ENCODE peak calls at places on chromosomes 4 and X, in eight cellular contexts. I is lower leg skin; E is CD8-positive, alpha-beta memory T cell; V is NCI-H1105; U is AG04450; D is nephron progenitor cell; Q is memory B cell; T is GM23248. X is an unnamed sample.

GRCh38 chr4:120922390-120923200 is at the start of gene PRDM5:
- DNase-seq in I (peak), E (no peak), V (no peak), U (no peak), D (peak), Q (no peak), T (peak), X (peak)

GRCh38 chr4:166308589-166308988 is 435.6 kb downstream of the TLL1 start:
- DNase-seq in I (no peak), E (no peak), V (no peak), U (no peak), D (no peak), Q (no peak), T (no peak), X (no peak)

GRCh38 chrX:103464071-103464773 is 55.1 kb downstream of the RAB40A start:
- DNase-seq in I (no peak), E (peak), V (peak), U (no peak), D (peak), Q (peak), T (peak), X (no peak)

GRCh38 chr4:4864443-4864939 is 5.0 kb downstream of the MSX1 start:
- DNase-seq in I (no peak), E (no peak), V (no peak), U (no peak), D (no peak), Q (no peak), T (no peak), X (no peak)

GRCh38 chr4:6594826-6595355 is 19.9 kb downstream of the MAN2B2 start:
- DNase-seq in I (no peak), E (no peak), V (no peak), U (no peak), D (no peak), Q (no peak), T (peak), X (no peak)

GRCh38 chrX:13761606-13762005 is 27.1 kb downstream of the OFD1 start:
- DNase-seq in I (no peak), E (no peak), V (no peak), U (no peak), D (no peak), Q (no peak), T (no peak), X (no peak)

GRCh38 chrX:35351795-35352483 is 409.3 kb downstream of the FAM47B start:
- DNase-seq in I (no peak), E (no peak), V (no peak), U (no peak), D (no peak), Q (no peak), T (no peak), X (no peak)

GRCh38 chr4:94506822-94507221 is 55.1 kb downstream of the PDLIM5 start:
- DNase-seq in I (no peak), E (no peak), V (no peak), U (no peak), D (no peak), Q (no peak), T (no peak), X (no peak)

GRCh38 chrX:24019448-24019847 is 7.5 kb downstream of the KLHL15 start:
- DNase-seq in I (no peak), E (no peak), V (no peak), U (no peak), D (no peak), Q (no peak), T (no peak), X (no peak)

GRCh38 chrX:39716401-39716800 is 381.4 kb downstream of the BCOR start:
- DNase-seq in I (peak), E (no peak), V (no peak), U (no peak), D (no peak), Q (no peak), T (no peak), X (no peak)

GRCh38 chr4:123889376-123889945 is 492.9 kb downstream of the SPRY1 start:
- DNase-seq in I (no peak), E (no peak), V (no peak), U (no peak), D (no peak), Q (no peak), T (no peak), X (no peak)

GRCh38 chr4:151215295-151215694 is 61.7 kb upstream of the PRSS48 start:
- DNase-seq in I (no peak), E (no peak), V (no peak), U (no peak), D (no peak), Q (no peak), T (no peak), X (no peak)

GRCh38 chr4:114286275-114286674 is 306.8 kb upstream of the ARSJ start:
- DNase-seq in I (no peak), E (no peak), V (no peak), U (no peak), D (no peak), Q (no peak), T (peak), X (no peak)

GRCh38 chrX:14729058-14729457 is 143.8 kb downstream of the FANCB start:
- DNase-seq in I (no peak), E (no peak), V (no peak), U (no peak), D (no peak), Q (no peak), T (peak), X (no peak)

GRCh38 chr4:48483006-48483776 is at the start of gene SLC10A4:
- DNase-seq in I (no peak), E (no peak), V (peak), U (no peak), D (peak), Q (no peak), T (peak), X (no peak)

GRCh38 chr4:76611164-76611563 is 176.1 kb downstream of the SHROOM3 start:
- DNase-seq in I (no peak), E (no peak), V (no peak), U (no peak), D (no peak), Q (no peak), T (peak), X (no peak)

GRCh38 chr4:106624674-106625073 is 256.1 kb upstream of the GIMD1 start:
- DNase-seq in I (no peak), E (no peak), V (no peak), U (no peak), D (no peak), Q (no peak), T (peak), X (no peak)

GRCh38 chr4:8475751-8476575 is 35.4 kb downstream of the TRMT44 start:
- DNase-seq in I (no peak), E (no peak), V (no peak), U (no peak), D (no peak), Q (no peak), T (no peak), X (no peak)

GRCh38 chrX:69186651-69187050 is 21.4 kb upstream of the PJA1 start:
- DNase-seq in I (peak), E (no peak), V (no peak), U (no peak), D (no peak), Q (no peak), T (no peak), X (no peak)

GRCh38 chrX:14864626-14865025 is 8.2 kb downstream of the FANCB start:
- DNase-seq in I (no peak), E (no peak), V (no peak), U (peak), D (no peak), Q (no peak), T (peak), X (no peak)

GRCh38 chrX:110409925-110410324 is 51.3 kb downstream of the RTL9 start:
- DNase-seq in I (no peak), E (no peak), V (no peak), U (no peak), D (no peak), Q (no peak), T (peak), X (no peak)

GRCh38 chr4:36285784-36286480 is 4.5 kb downstream of the DTHD1 start:
- DNase-seq in I (no peak), E (peak), V (no peak), U (no peak), D (no peak), Q (peak), T (no peak), X (no peak)

GRCh38 chrX:121236040-121236439 is 188.6 kb downstream of the GLUD2 start:
- DNase-seq in I (no peak), E (no peak), V (no peak), U (no peak), D (no peak), Q (no peak), T (no peak), X (no peak)

GRCh38 chr4:110637408-110638131 is 14.7 kb upstream of the PITX2 start:
- DNase-seq in I (no peak), E (no peak), V (no peak), U (no peak), D (peak), Q (no peak), T (peak), X (no peak)

GRCh38 chr4:109432676-109433075 is 939 bp upstream of the SEC24B start:
- DNase-seq in I (no peak), E (no peak), V (no peak), U (peak), D (no peak), Q (no peak), T (peak), X (no peak)

GRCh38 chr4:128295255-128295654 is 7.6 kb upstream of the PGRMC2 start:
- DNase-seq in I (no peak), E (no peak), V (no peak), U (no peak), D (no peak), Q (no peak), T (no peak), X (no peak)

GRCh38 chr4:184265566-184266351 is 48.1 kb upstream of the ENPP6 start:
- DNase-seq in I (peak), E (no peak), V (no peak), U (no peak), D (no peak), Q (no peak), T (peak), X (no peak)

GRCh38 chr4:103415801-103416200 is 217.7 kb upstream of the CENPE start:
- DNase-seq in I (no peak), E (no peak), V (no peak), U (no peak), D (no peak), Q (no peak), T (no peak), X (no peak)

GRCh38 chrX:138929905-138930304 is 218.4 kb upstream of the FGF13 start:
- DNase-seq in I (no peak), E (no peak), V (no peak), U (no peak), D (no peak), Q (no peak), T (no peak), X (no peak)

GRCh38 chr4:140138428-140138827 is 15.6 kb downstream of the MAML3 start:
- DNase-seq in I (no peak), E (no peak), V (no peak), U (no peak), D (no peak), Q (no peak), T (no peak), X (no peak)

GRCh38 chr4:100635899-100636298 is 118.1 kb upstream of the EMCN start:
- DNase-seq in I (no peak), E (no peak), V (no peak), U (no peak), D (no peak), Q (no peak), T (no peak), X (no peak)

GRCh38 chrX:15702488-15703371 is 35.3 kb upstream of the CA5B start:
- DNase-seq in I (no peak), E (no peak), V (no peak), U (no peak), D (no peak), Q (no peak), T (no peak), X (no peak)